ENCODE peak calls at places on chromosomes 16 and 17, in six cellular contexts. C is RCC 7860; Z is Peyer's patch; L is GM12864; O is psoas muscle; I is stimulated activated CD8-positive, alpha-beta memory T cell treated with anti-CD3 and anti-CD28 coated beads, Interleukin-7, amount 100 ng/mL, for 1 hour. D is an unnamed sample.

GRCh38 chr17:35931794-35932419 is 1.3 kb upstream of the RDM1 start:
- DNase-seq in I (no peak), L (no peak), O (no peak), Z (no peak), C (no peak), D (no peak)

GRCh38 chr17:21381076-21381706 is 5.0 kb downstream of the KCNJ12 start:
- DNase-seq in L (no peak), C (no peak), I (no peak), Z (no peak), O (no peak), D (no peak)

GRCh38 chr17:45377401-45377800 is 55.3 kb downstream of the ARHGAP27 start:
- DNase-seq in I (no peak), C (no peak), O (no peak), Z (no peak), L (no peak), D (no peak)

GRCh38 chr16:12416136-12416787 is 387.4 kb downstream of the CPPED1 start:
- DNase-seq in C (no peak), O (no peak), I (no peak), L (no peak), Z (no peak), D (no peak)

GRCh38 chr16:50635505-50636392 is 45.4 kb downstream of the SNX20 start:
- DNase-seq in O (no peak), L (no peak), I (no peak), Z (no peak), C (no peak), D (no peak)

GRCh38 chr17:64128787-64129514 is 993 bp downstream of the ERN1 start:
- DNase-seq in L (no peak), Z (no peak), O (no peak), C (peak), I (no peak), D (peak)

GRCh38 chr17:1259910-1260389 is 10.3 kb upstream of the BHLHA9 start:
- DNase-seq in O (no peak), Z (no peak), L (no peak), C (no peak), I (no peak), D (no peak)

GRCh38 chr17:81345211-81346089 is 49.8 kb upstream of the BAHCC1 start:
- DNase-seq in L (no peak), I (no peak), O (peak), C (peak), Z (peak), D (peak)

GRCh38 chr16:89791278-89791995 is 25.0 kb downstream of the FANCA start:
- DNase-seq in Z (no peak), L (no peak), O (no peak), I (no peak), C (no peak), D (no peak)